ENCODE peak calls at places on chromosomes 12 and 14, in four cellular contexts. W is HepG2, C is K562, J is SK-N-SH. U is an unnamed sample.
A peak's percentile ranks its signal among the peaks of the same experiment; 100 is the strongest.

GRCh38 chr12:47651368-47652254 is 54.2 kb downstream of the RPAP3 start:
- DNase-seq in W (peak; percentile 64), C (peak; percentile 23), J (peak; percentile 54), U (peak; percentile 31)

GRCh38 chr12:12890815-12891645 is at the start of gene GPRC5A:
- DNase-seq in W (peak; percentile 30), C (peak; percentile 48), J (peak; percentile 68), U (peak; percentile 55)

GRCh38 chr14:103597623-103598372 is 31.2 kb upstream of the KLC1 start:
- DNase-seq in W (no peak), C (peak; percentile 51), J (no peak), U (no peak)

GRCh38 chr12:14845350-14845750 is 2.0 kb upstream of the ART4 start:
- DNase-seq in W (peak; percentile 56), C (peak; percentile 32), J (peak; percentile 58), U (peak; percentile 32)

GRCh38 chr12:77122236-77122635 is 56.9 kb upstream of the E2F7 start:
- DNase-seq in W (peak; percentile 13), C (no peak), J (no peak), U (no peak)

GRCh38 chr12:89472508-89472907 is 52.1 kb downstream of the GALNT4 start:
- DNase-seq in W (no peak), C (no peak), J (no peak), U (no peak)

GRCh38 chr14:36383674-36384421 is 63.4 kb upstream of the MBIP start:
- DNase-seq in W (no peak), C (no peak), J (no peak), U (no peak)

GRCh38 chr14:65791551-65791981 is 379.0 kb downstream of the FUT8 start:
- DNase-seq in W (no peak), C (peak; percentile 9), J (peak; percentile 21), U (no peak)

GRCh38 chr12:40446385-40446784 is 221.6 kb downstream of the LRRK2 start:
- DNase-seq in W (peak; percentile 12), C (peak; percentile 6), J (peak; percentile 24), U (no peak)

GRCh38 chr14:54000341-54000811 is 43.8 kb upstream of the BMP4 start:
- DNase-seq in W (no peak), C (no peak), J (no peak), U (no peak)

GRCh38 chr12:6215120-6215807 is 15.1 kb downstream of the CD9 start:
- DNase-seq in W (no peak), C (no peak), J (no peak), U (peak; percentile 66)

GRCh38 chr14:23379331-23380196 is 2.7 kb downstream of the CMTM5 start:
- DNase-seq in W (peak; percentile 66), C (peak; percentile 63), J (peak; percentile 83), U (peak; percentile 76)

GRCh38 chr12:132583311-132583710 is 27.1 kb downstream of the LRCOL1 start:
- DNase-seq in W (no peak), C (no peak), J (no peak), U (no peak)

GRCh38 chr12:6450869-6451347 is 934 bp upstream of the TAPBPL start:
- DNase-seq in W (no peak), C (no peak), J (no peak), U (no peak)

GRCh38 chr14:31090872-31091764 is 64.9 kb upstream of the STRN3 start:
- DNase-seq in W (peak; percentile 97), C (no peak), J (no peak), U (no peak)

GRCh38 chr12:15035185-15035584 is 62.3 kb downstream of the PDE6H start:
- DNase-seq in W (no peak), C (no peak), J (no peak), U (no peak)

GRCh38 chr12:5511644-5512584 is 80.0 kb downstream of the NTF3 start:
- DNase-seq in W (no peak), C (peak; percentile 22), J (peak; percentile 43), U (peak; percentile 65)

GRCh38 chr14:71103662-71104484 is 196.6 kb downstream of the PCNX1 start:
- DNase-seq in W (peak; percentile 50), C (peak; percentile 32), J (peak; percentile 46), U (no peak)

GRCh38 chr12:101928556-101928955 is 51.2 kb downstream of the DRAM1 start:
- DNase-seq in W (no peak), C (no peak), J (no peak), U (no peak)

GRCh38 chr12:101925935-101926334 is 48.6 kb downstream of the DRAM1 start:
- DNase-seq in W (no peak), C (no peak), J (no peak), U (no peak)

GRCh38 chr12:101929365-101930041 is 52.1 kb downstream of the DRAM1 start:
- DNase-seq in W (no peak), C (no peak), J (no peak), U (no peak)

GRCh38 chr12:101927042-101927441 is 49.7 kb downstream of the DRAM1 start:
- DNase-seq in W (no peak), C (no peak), J (no peak), U (no peak)

DNA sequence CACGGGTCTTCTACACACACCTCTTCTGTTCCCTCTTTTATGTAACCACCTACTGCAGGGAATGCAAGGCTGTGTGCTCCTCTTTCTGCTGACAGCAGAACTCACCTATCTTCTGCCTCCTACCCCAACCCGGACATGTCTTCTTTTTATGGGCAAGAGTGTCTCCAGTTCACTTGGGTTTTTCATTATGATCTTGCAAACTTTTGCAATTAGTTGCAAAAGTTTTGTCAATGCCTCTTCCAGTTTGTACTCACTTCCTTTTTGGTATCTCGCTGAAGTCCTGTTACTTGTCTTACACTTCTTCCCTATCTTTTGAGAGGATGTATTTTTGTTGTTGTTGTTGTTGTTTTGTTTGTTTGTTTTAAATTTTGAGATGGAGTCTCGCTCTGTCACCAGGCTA is 50.6 kb downstream of the DRAM1 start:
- DNase-seq in W (no peak), C (no peak), J (no peak), U (no peak)
- TF ChIP-seq FOXJ3 in W (no peak), C (no peak), J (no peak), U (no peak)

GRCh38 chr14:77058082-77058481 is 29.6 kb upstream of the IRF2BPL start:
- DNase-seq in W (no peak), C (no peak), J (no peak), U (no peak)

GRCh38 chr14:77062261-77062660 is 33.8 kb upstream of the IRF2BPL start:
- DNase-seq in W (no peak), C (no peak), J (no peak), U (no peak)

GRCh38 chr14:77058785-77059184 is 30.3 kb upstream of the IRF2BPL start:
- DNase-seq in W (no peak), C (no peak), J (no peak), U (no peak)

GRCh38 chr14:77061630-77062029 is 33.1 kb upstream of the IRF2BPL start:
- DNase-seq in W (no peak), C (no peak), J (no peak), U (no peak)

GRCh38 chr14:77059276-77059934 is 30.9 kb upstream of the IRF2BPL start:
- DNase-seq in W (peak; percentile 51), C (peak; percentile 77), J (no peak), U (peak; percentile 61)
- TF ChIP-seq CTCF in W (peak; percentile 69), C (peak; percentile 61), J (peak; percentile 23), U (no peak)

GRCh38 chr12:1203735-1204019 is 212.7 kb downstream of the ERC1 start:
- DNase-seq in W (no peak), C (no peak), J (no peak), U (no peak)

GRCh38 chr12:1207276-1207675 is 216.3 kb downstream of the ERC1 start:
- DNase-seq in W (no peak), C (no peak), J (no peak), U (no peak)

GRCh38 chr12:1206118-1206734 is 215.2 kb downstream of the ERC1 start:
- DNase-seq in W (no peak), C (no peak), J (no peak), U (no peak)

GRCh38 chr12:1204581-1205121 is 213.6 kb downstream of the ERC1 start:
- DNase-seq in W (no peak), C (no peak), J (peak; percentile 8), U (no peak)

DNA sequence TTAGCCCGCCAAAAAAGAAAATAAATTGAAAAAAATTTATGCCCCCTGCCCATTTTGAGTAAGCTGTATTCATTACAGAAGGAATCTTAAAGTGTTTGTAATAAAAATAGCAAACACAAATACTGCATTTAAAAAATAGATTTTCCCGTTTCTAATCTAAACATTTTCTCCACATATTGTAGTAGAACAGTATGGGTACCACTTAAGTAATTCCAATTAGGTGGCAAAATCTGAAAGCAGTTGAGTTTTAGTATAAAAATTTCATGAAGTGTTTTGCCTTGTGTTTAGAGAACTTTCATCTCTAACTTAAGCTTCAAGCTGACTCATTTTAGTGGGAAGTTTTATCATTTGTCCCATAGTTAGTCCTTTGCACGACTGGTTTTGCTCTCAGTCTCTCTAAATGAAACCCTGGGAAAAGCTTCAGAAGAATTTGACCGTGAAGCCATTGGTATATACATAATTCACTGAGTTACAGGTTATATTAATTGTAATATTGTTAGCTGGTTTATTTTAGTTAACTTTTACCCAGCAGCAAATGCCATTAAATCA is 214.6 kb downstream of the ERC1 start:
- DNase-seq in W (no peak), C (no peak), J (no peak), U (no peak)
- TF ChIP-seq FOXJ3 in W (no peak), C (no peak), J (no peak), U (no peak)

GRCh38 chr12:105431537-105431936 is 101.0 kb downstream of the C12orf75 start:
- DNase-seq in W (no peak), C (no peak), J (no peak), U (no peak)

GRCh38 chr12:105425263-105426174 is 95.0 kb downstream of the C12orf75 start:
- DNase-seq in W (no peak), C (no peak), J (no peak), U (no peak)

GRCh38 chr12:105426766-105427165 is 96.3 kb downstream of the C12orf75 start:
- DNase-seq in W (no peak), C (no peak), J (no peak), U (no peak)

GRCh38 chr12:105428793-105429192 is 98.3 kb downstream of the C12orf75 start:
- DNase-seq in W (no peak), C (no peak), J (no peak), U (no peak)

DNA sequence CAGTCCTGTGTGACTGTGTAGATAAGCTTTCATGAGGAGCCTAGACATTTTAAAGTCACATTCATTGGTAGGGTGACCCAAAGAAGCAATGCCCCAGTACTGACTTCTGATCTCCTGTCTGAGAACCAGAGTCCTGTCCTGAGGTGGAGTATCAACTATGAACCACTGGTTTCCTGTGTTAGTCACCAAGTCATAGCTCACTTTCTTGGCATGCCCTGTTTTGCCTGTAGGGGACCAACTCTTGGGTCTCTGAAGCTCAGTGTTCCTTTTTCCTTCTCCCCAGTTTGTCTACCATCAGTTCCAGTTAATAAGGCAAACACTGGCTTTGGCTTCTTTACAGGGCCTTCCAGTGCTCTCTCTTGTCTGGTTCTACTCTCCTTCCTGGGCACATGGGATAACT is 97.4 kb downstream of the C12orf75 start:
- DNase-seq in W (no peak), C (no peak), J (no peak), U (no peak)
- TF ChIP-seq CTCF in W (no peak), C (no peak), J (peak; percentile 27), U (no peak)

DNA sequence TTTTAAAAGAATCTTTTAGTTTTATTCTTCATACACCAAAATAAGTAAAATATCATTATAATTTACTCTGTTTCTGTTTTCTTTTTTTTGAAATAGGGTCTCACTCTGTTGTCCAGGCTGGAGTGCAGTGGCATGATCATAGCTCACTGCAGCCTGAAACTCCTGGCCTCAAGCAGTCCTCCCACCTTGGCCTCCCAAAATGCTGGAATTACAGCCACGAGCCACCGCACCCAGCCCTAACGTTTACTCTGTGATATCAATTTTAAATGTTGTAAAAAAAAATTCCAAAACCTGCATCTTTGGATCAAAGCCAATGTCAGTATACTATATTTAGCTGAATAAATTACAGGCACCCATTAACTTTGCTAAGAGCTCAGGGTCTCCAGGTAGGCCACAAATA is 437.1 kb upstream of the USP15 start:
- DNase-seq in W (no peak), C (no peak), J (no peak), U (no peak)
- TF ChIP-seq FOXJ3 in W (no peak), C (no peak), J (no peak), U (no peak)

GRCh38 chr14:77151918-77152588 is 10.5 kb upstream of the ZDHHC22 start:
- DNase-seq in W (no peak), C (peak; percentile 39), J (peak; percentile 61), U (no peak)
- TF ChIP-seq CTCF in W (peak; percentile 43), C (peak; percentile 47), J (peak; percentile 54), U (no peak)

U was measured in WTC11.